ENCODE peak calls at places on chromosomes 16 and 17, in seven cellular contexts. H, Y, X, D, N, T and O are unnamed samples.

GRCh38 chr16:80526418-80527061 is 14.3 kb upstream of the DYNLRB2 start:
- DNase-seq in X (peak), T (peak), N (peak), D (peak), Y (peak), H (peak), O (peak)

GRCh38 chr17:79092567-79092966 is 17.9 kb downstream of the ENGASE start:
- DNase-seq in Y (no peak), H (no peak), T (no peak), N (no peak), X (no peak), D (no peak), O (no peak)

GRCh38 chr16:23950898-23951297 is 115.1 kb downstream of the PRKCB start:
- DNase-seq in D (no peak), T (no peak), N (no peak), Y (no peak), H (no peak), X (no peak), O (no peak)

GRCh38 chr17:66467766-66468165 is 165.4 kb downstream of the PRKCA start:
- DNase-seq in D (no peak), T (no peak), Y (peak), N (no peak), X (no peak), H (peak), O (no peak)

GRCh38 chr17:74514632-74515035 is 16.6 kb downstream of the CD300LB start:
- DNase-seq in X (peak), Y (no peak), H (no peak), N (no peak), D (peak), T (no peak), O (no peak)

GRCh38 chr16:28166394-28167208 is 45.2 kb downstream of the XPO6 start:
- DNase-seq in H (peak), Y (peak), N (no peak), D (no peak), T (no peak), X (no peak), O (no peak)

GRCh38 chr17:19769946-19770652 is 22.0 kb upstream of the ALDH3A1 start:
- DNase-seq in Y (peak), X (no peak), N (no peak), D (peak), H (peak), T (peak), O (no peak)

GRCh38 chr16:89782489-89782888 is 34.0 kb downstream of the FANCA start:
- DNase-seq in N (no peak), H (no peak), D (no peak), T (no peak), X (no peak), Y (no peak), O (no peak)

GRCh38 chr17:9009737-9010136 is 11.6 kb upstream of the NTN1 start:
- DNase-seq in X (no peak), H (no peak), N (no peak), D (no peak), T (no peak), Y (no peak), O (no peak)

GRCh38 chr17:58576679-58577367 is 62.4 kb upstream of the MTMR4 start:
- DNase-seq in H (no peak), Y (peak), D (no peak), T (no peak), X (no peak), N (no peak), O (no peak)

GRCh38 chr16:84284168-84284722 is 10.4 kb upstream of the WFDC1 start:
- DNase-seq in Y (peak), X (no peak), T (peak), H (peak), D (peak), N (no peak), O (no peak)

GRCh38 chr17:80216473-80217456 is 3.4 kb downstream of the SGSH start:
- DNase-seq in T (no peak), D (no peak), Y (no peak), N (no peak), H (no peak), X (no peak), O (no peak)

GRCh38 chr17:4156750-4157381 is 13.9 kb downstream of the CYB5D2 start:
- DNase-seq in H (no peak), N (no peak), T (no peak), X (peak), Y (no peak), D (no peak), O (peak)

GRCh38 chr16:14560523-14560922 is 69.5 kb downstream of the PARN start:
- DNase-seq in D (peak), X (no peak), T (no peak), Y (no peak), N (no peak), H (no peak), O (no peak)

GRCh38 chr16:50956637-50957036 is 194.4 kb downstream of the SALL1 start:
- DNase-seq in X (no peak), H (no peak), Y (no peak), D (no peak), N (no peak), T (no peak), O (no peak)

GRCh38 chr17:12709063-12709462 is 43.4 kb downstream of the MYOCD start:
- DNase-seq in H (peak), X (no peak), N (no peak), T (peak), D (no peak), Y (no peak), O (no peak)

GRCh38 chr17:27386206-27387075 is 69.8 kb upstream of the KSR1 start:
- DNase-seq in H (no peak), N (no peak), T (no peak), Y (no peak), D (no peak), X (no peak), O (no peak)

GRCh38 chr17:78623541-78623940 is 46.3 kb upstream of the DNAH17 start:
- DNase-seq in T (no peak), H (no peak), N (no peak), D (no peak), Y (no peak), X (no peak), O (no peak)

GRCh38 chr17:8997994-8998628 is 23.2 kb upstream of the NTN1 start:
- DNase-seq in H (peak), Y (peak), X (peak), T (peak), D (peak), N (peak), O (peak)